ENCODE peak calls at places on chromosomes 6 and 20, in eight cellular contexts. J is PC-3, I is body of pancreas, U is dorsolateral prefrontal cortex, V is stomach, H is IMR-90, X is esophagus muscularis mucosa, Y is endothelial cell of umbilical vein. R is an unnamed sample.

GRCh38 chr6:91691449-91691848 is 1104.6 kb upstream of the MAP3K7 start:
- DNase-seq in U (no peak), I (no peak), Y (no peak), H (no peak), X (no peak), V (no peak), J (no peak), R (no peak)

GRCh38 chr6:32980488-32981038 is 12.2 kb downstream of the BRD2 start:
- DNase-seq in J (no peak), U (no peak), Y (no peak), I (no peak), V (no peak), H (no peak), X (no peak), R (no peak)

GRCh38 chr6:28995093-28995650 is 9.9 kb downstream of the ZNF311 start:
- DNase-seq in H (peak; percentile 9), I (no peak), V (no peak), U (no peak), Y (no peak), X (no peak), J (no peak), R (no peak)

GRCh38 chr6:64838726-64839125 is 868.3 kb downstream of the EYS start:
- DNase-seq in V (no peak), X (no peak), Y (peak; percentile 64), I (peak; percentile 2), J (peak; percentile 25), H (no peak), U (no peak), R (no peak)

GRCh38 chr6:53335224-53335994 is 13.3 kb downstream of the ELOVL5 start:
- DNase-seq in Y (no peak), U (no peak), I (peak; percentile 10), H (no peak), J (no peak), X (no peak), V (peak; percentile 40), R (peak; percentile 40)

GRCh38 chr20:4835244-4836177 is 113.8 kb downstream of the PRND start:
- DNase-seq in V (no peak), Y (no peak), I (peak; percentile 35), J (no peak), X (no peak), U (peak; percentile 22), H (no peak), R (peak; percentile 37)

GRCh38 chr20:20820780-20821495 is 108.5 kb upstream of the RALGAPA2 start:
- DNase-seq in J (no peak), Y (no peak), V (no peak), I (no peak), U (no peak), X (no peak), H (no peak), R (no peak)

GRCh38 chr6:31634131-31634530 is 13.6 kb downstream of the PRRC2A start:
- DNase-seq in J (no peak), H (peak; percentile 20), U (no peak), V (no peak), X (no peak), I (no peak), Y (no peak), R (no peak)

GRCh38 chr6:2203264-2203663 is 42.1 kb downstream of the GMDS start:
- DNase-seq in X (no peak), Y (peak; percentile 94), I (no peak), U (no peak), V (no peak), H (no peak), J (no peak), R (no peak)

GRCh38 chr20:13113731-13114130 is 105.0 kb downstream of the SPTLC3 start:
- DNase-seq in Y (no peak), J (no peak), U (no peak), V (no peak), X (no peak), H (no peak), I (no peak), R (no peak)

GRCh38 chr20:49990310-49990720 is 7.5 kb downstream of the SNAI1 start:
- DNase-seq in J (no peak), Y (no peak), X (no peak), I (no peak), U (no peak), V (peak; percentile 72), H (no peak), R (no peak)

GRCh38 chr6:111997863-111998191 is 56.1 kb upstream of the CCN6 start:
- DNase-seq in Y (no peak), H (no peak), U (no peak), J (no peak), I (peak; percentile 32), V (no peak), X (no peak), R (no peak)

GRCh38 chr20:25344634-25345033 is 46.0 kb downstream of the ABHD12 start:
- DNase-seq in H (peak; percentile 18), I (no peak), Y (no peak), J (no peak), X (no peak), V (no peak), U (no peak), R (no peak)

GRCh38 chr20:33672426-33673114 is 1.7 kb downstream of the NECAB3 start:
- DNase-seq in I (no peak), H (no peak), U (no peak), J (no peak), X (no peak), V (no peak), Y (no peak), R (no peak)

GRCh38 chr6:14270925-14271791 is 153.6 kb downstream of the CD83 start:
- DNase-seq in I (peak; percentile 32), U (no peak), H (peak; percentile 74), J (peak; percentile 99), Y (no peak), X (peak; percentile 39), V (peak; percentile 54), R (peak; percentile 73)

GRCh38 chr6:136249811-136250685 is at the start of gene MTFR2:
- DNase-seq in X (peak; percentile 99), V (peak; percentile 95), J (peak; percentile 98), H (peak; percentile 99), I (peak; percentile 99), U (peak; percentile 94), Y (peak; percentile 99), R (peak; percentile 99)

GRCh38 chr6:89148016-89148750 is 2.3 kb downstream of the PM20D2 start:
- DNase-seq in H (peak; percentile 30), X (no peak), I (no peak), V (no peak), U (no peak), J (peak; percentile 20), Y (no peak), R (no peak)

GRCh38 chr20:19757487-19757972 is 528 bp upstream of the RIN2 start:
- DNase-seq in X (peak; percentile 95), V (peak; percentile 84), H (peak; percentile 70), U (peak; percentile 71), I (peak; percentile 84), J (peak; percentile 71), Y (peak; percentile 80), R (peak; percentile 94)
- H3K4me3 ChIP-seq in X (peak overlapping the region; percentile 81), V (peak overlapping the region; percentile 83), H (peak overlapping the region; percentile 72), U (peak overlapping the region; percentile 73), I (peak overlapping the region; percentile 68), J (peak overlapping the region; percentile 89), Y (peak overlapping the region; percentile 75), R (peak overlapping the region; percentile 64)

DNA sequence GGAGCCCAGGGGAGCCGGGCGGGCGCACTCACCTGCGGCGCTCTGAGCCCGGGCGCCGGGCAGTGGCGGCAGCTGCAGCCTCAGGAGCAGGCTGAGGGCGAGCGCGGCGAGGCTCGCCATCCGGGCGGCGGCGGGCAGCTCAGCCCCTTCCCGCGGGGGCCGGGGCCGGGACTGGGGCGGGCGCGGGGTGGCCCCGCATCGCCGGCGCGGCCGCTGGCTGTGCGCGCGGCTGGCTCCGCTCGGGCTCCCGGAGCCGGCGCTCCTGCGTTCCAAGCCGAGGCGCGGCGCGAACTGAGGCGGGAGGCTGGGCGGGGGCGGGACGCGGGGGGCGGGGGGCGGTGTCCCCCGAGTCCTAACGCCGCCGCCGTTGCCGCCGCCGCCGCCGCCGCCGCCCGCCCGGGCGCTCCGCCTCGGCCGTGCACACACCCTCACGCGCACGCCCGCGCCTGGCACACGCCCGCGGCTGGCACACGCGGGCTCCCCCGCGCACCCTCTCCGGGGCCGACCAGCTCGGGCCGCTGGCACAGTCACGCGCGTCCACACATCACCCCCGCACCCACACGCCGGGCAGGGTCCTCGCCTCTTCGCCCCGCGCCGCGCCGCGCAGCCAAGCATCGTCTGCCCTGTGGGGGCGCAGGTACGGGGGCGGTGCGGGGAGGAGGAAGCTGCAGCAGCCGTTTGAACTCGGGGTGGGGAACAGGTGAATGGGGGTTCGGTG is at the start of gene PTPRT:
- DNase-seq in V (no peak), X (no peak), I (no peak), H (no peak), J (no peak), Y (no peak), U (peak; percentile 51), R (no peak)
- H3K4me3 ChIP-seq in V (peak within 1 kb of the TSS; percentile 27), X (no peak within 1 kb of the TSS), I (no peak within 1 kb of the TSS), H (no peak within 1 kb of the TSS), J (no peak within 1 kb of the TSS), Y (no peak within 1 kb of the TSS), U (peak within 1 kb of the TSS; percentile 40), R (no peak within 1 kb of the TSS)

GRCh38 chr6:37691904-37692806 is 5.5 kb downstream of the MDGA1 start:
- DNase-seq in H (peak; percentile 58), J (peak; percentile 85), X (peak; percentile 94), V (peak; percentile 81), Y (peak; percentile 50), U (peak; percentile 89), I (peak; percentile 68), R (peak; percentile 71)
- H3K4me3 ChIP-seq in H (no peak overlapping the region), J (no peak overlapping the region), X (no peak overlapping the region), V (no peak overlapping the region), Y (no peak overlapping the region), U (no peak overlapping the region), I (no peak overlapping the region), R (no peak overlapping the region)

GRCh38 chr20:18754030-18754659 is 59.4 kb upstream of the SCP2D1 start:
- DNase-seq in X (peak; percentile 80), U (no peak), V (no peak), I (no peak), H (peak; percentile 4), Y (no peak), J (no peak), R (no peak)
- H3K4me3 ChIP-seq in X (no peak overlapping the region), U (no peak overlapping the region), V (no peak overlapping the region), I (no peak overlapping the region), H (no peak overlapping the region), Y (no peak overlapping the region), J (no peak overlapping the region), R (no peak overlapping the region)

DNA sequence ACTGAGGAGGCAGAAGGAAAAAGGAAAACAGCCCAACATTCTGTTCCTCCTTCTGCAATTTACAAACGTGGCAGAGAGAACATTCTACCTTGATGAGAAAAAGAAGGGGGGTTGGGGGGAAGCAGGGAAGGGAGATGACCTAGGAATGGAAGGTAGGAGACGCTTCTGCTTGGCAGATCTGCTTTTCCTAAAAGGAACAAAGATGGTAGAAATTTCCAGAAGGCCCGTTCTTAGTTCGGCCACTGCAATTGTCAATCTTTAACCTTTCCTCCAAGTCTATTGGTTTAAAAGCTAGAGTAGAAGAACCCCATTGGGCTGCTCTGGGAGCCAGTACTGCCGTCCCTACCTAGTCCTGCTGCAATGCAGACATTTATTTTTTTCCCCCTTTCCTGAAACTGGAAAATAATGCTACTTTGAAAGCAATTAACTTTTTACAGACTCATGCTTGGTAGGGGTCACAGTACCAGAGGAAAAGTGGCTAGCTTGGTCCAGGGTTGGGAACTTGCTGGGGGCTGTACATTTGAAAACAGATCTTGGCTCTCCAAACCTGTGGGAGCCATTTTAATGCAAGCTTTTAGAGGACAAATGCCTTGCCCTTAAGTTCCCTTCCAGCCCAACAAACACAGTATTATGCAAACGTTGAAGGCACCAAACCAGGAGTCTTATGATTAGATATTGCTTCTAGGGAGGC is 2.7 kb downstream of the ZMYND8 start:
- DNase-seq in J (no peak), X (no peak), U (no peak), V (no peak), I (no peak), H (no peak), Y (peak; percentile 66), R (no peak)
- H3K4me3 ChIP-seq in J (peak overlapping the region; percentile 48), X (peak overlapping the region; percentile 32), U (peak overlapping the region; percentile 35), V (no peak overlapping the region), I (no peak overlapping the region), H (no peak overlapping the region), Y (peak overlapping the region; percentile 35), R (peak overlapping the region; percentile 2)